ENCODE peak calls at places on chromosome 6, in six cellular contexts. P is A549, B is IMR-90, R is lower lobe of right lung, H is psoas muscle, F is PC-3. I is an unnamed sample.

GRCh38 chr6:4920914-4921410 is 82.9 kb downstream of the RPP40 start:
- ATAC-seq in R (no peak), B (no peak), H (peak; percentile 29), P (no peak), F (peak; percentile 33), I (no peak)

GRCh38 chr6:20464041-20464440 is 62.4 kb downstream of the E2F3 start:
- ATAC-seq in P (no peak), H (no peak), R (no peak), B (no peak), F (no peak), I (no peak)

GRCh38 chr6:1407499-1407990 is 18.2 kb downstream of the FOXF2 start:
- ATAC-seq in H (no peak), P (no peak), F (no peak), R (no peak), B (peak; percentile 79), I (peak; percentile 24)

GRCh38 chr6:88248709-88249321 is 82.7 kb upstream of the CNR1 start:
- ATAC-seq in R (no peak), B (no peak), F (no peak), H (no peak), P (no peak), I (no peak)

GRCh38 chr6:106273087-106273486 is 52.5 kb downstream of the ATG5 start:
- ATAC-seq in B (no peak), H (no peak), R (no peak), P (no peak), F (no peak), I (no peak)

GRCh38 chr6:47034421-47034820 is 7.7 kb downstream of the ADGRF1 start:
- ATAC-seq in B (no peak), P (no peak), F (peak; percentile 20), H (peak; percentile 53), R (no peak), I (no peak)

GRCh38 chr6:109801794-109802193 is 110.7 kb downstream of the FIG4 start:
- ATAC-seq in H (no peak), B (no peak), R (no peak), F (no peak), P (no peak), I (no peak)

GRCh38 chr6:108875161-108875555 is 26.9 kb downstream of the ARMC2 start:
- ATAC-seq in H (no peak), R (no peak), P (no peak), F (no peak), B (no peak), I (no peak)

GRCh38 chr6:169933839-169934698 is 182.6 kb downstream of the ERMARD start:
- ATAC-seq in P (no peak), B (no peak), F (peak; percentile 78), R (peak; percentile 65), H (peak; percentile 88), I (peak; percentile 78)

GRCh38 chr6:51118754-51119153 is 300.1 kb downstream of the TFAP2B start:
- ATAC-seq in R (no peak), P (no peak), B (no peak), F (peak; percentile 68), H (no peak), I (no peak)

GRCh38 chr6:88730602-88731001 is 232.8 kb downstream of the RNGTT start:
- ATAC-seq in R (no peak), P (no peak), B (peak; percentile 32), F (peak; percentile 87), H (no peak), I (no peak)

GRCh38 chr6:73017473-73017872 is 207.8 kb downstream of the KHDC1L start:
- ATAC-seq in P (no peak), R (no peak), H (no peak), B (no peak), F (no peak), I (no peak)

GRCh38 chr6:112282217-112282616 is 27.9 kb upstream of the LAMA4 start:
- ATAC-seq in R (peak; percentile 82), P (no peak), H (peak; percentile 57), B (peak; percentile 97), F (peak; percentile 84), I (peak; percentile 83)
- TF ChIP-seq CTCF in R (peak; percentile 23), P (no peak), H (peak; percentile 25), B (peak; percentile 54), F (peak; percentile 49), I (peak; percentile 41)

DNA sequence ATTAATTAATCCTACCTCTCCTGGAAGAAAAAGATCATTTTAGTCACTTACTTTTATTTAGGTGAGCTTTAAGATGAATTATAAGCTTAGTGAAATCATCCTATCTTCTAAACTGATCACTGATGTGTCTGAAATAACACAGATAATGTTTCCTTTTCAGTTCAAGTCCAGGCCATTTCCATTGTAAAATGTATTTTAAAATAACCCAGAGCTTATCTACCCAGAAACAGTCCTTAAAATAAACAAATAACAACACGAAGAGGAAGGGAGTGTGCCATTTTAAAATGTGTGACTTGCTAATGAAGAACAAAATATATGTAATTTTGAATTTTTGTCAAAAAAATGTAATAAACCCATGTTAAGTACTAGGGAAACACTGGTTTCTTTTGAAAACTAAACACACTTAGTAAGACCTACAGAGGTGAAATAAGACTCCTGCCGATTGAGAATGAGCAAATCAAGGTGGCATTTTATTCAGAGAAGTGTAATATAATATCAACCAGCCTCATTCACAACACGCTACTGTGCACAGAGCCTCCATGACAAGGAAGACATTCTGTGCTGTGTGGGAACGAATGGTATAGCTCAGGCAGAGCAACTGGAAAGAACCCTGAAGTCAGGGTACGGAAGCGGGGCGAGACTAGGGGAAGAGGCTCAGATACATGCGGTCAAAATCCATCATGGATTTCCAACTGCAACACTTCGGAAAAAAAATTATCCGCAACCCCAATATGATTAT is 7.7 kb downstream of the LRP11 start:
- ATAC-seq in P (no peak), B (no peak), F (no peak), H (peak; percentile 48), R (no peak), I (no peak)
- H3K9me3 ChIP-seq in P (no peaks in the 10 kb centered on the region), B (no peaks in the 10 kb centered on the region), F (no peaks in the 10 kb centered on the region), H (no peaks in the 10 kb centered on the region), R (no peaks in the 10 kb centered on the region), I (no peaks in the 10 kb centered on the region)

DNA sequence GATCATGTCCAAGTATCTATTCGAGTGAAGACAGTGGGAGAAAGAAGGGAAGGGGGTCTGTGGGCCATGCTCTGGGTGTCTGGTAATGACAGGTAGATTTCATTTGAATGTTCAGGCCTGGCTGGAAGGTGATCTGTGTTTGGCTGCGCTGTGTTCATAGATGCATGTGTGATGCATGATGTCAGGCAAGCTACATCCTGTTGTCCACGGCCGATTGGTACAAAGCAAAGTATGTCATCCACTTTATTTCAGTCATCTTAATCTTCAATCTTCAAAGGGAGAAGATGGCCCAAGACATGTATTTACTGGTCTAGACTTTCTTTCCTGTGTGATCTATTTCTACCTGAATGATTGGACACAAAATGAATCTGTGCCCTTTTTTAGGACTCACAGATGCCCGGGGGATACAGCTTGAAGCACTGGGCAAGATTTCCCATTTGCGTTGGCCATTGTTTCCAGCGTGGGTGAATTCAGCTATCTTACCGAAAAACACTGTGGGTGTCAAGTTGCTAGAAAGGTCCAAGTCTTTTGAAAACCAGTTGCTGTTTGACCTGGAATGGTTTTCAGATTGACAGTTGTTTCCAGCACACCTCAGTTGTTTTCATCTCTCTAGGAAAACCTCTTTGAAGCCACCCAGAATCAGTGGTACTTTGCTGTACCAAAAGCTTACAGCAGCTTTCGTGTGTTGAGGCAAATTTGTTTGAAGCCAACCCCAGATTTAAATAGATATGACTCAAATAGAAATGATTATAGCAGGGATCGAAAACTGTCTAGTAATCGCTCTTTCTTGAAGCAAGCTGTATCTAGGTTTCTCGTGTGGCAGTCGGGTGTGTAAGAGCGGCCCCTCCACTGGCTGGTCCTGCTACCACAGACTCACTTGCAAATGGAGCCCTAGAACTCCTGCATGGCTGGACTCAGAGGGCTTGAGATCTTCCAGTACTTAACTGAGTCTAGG is 27.2 kb downstream of the DUSP22 start:
- ATAC-seq in P (no peak), R (no peak), B (no peak), H (no peak), F (no peak), I (no peak)
- TF ChIP-seq CTCF in P (no peak), R (no peak), B (no peak), H (no peak), F (no peak), I (no peak)

GRCh38 chr6:16807956-16808355 is 46.7 kb upstream of the ATXN1 start:
- ATAC-seq in R (no peak), P (no peak), F (no peak), H (no peak), B (no peak), I (no peak)

GRCh38 chr6:16812993-16813392 is 51.7 kb upstream of the ATXN1 start:
- ATAC-seq in B (no peak), R (no peak), F (no peak), P (no peak), H (no peak), I (no peak)

GRCh38 chr6:16810411-16810810 is 49.2 kb upstream of the ATXN1 start:
- ATAC-seq in P (no peak), H (no peak), F (no peak), R (no peak), B (no peak), I (no peak)

GRCh38 chr6:16811277-16811979 is 50.2 kb upstream of the ATXN1 start:
- ATAC-seq in R (no peak), F (no peak), B (no peak), P (no peak), H (no peak), I (no peak)

GRCh38 chr6:16809753-16810358 is 48.6 kb upstream of the ATXN1 start:
- ATAC-seq in H (no peak), F (no peak), P (no peak), B (no peak), R (no peak), I (no peak)
- H3K9me3 ChIP-seq in H (peaks cover 12% of the 10 kb centered on the region), F (peaks cover 18% of the 10 kb centered on the region), P (peaks cover 5% of the 10 kb centered on the region), B (peaks cover 17% of the 10 kb centered on the region), R (peaks cover 21% of the 10 kb centered on the region), I (no peaks in the 10 kb centered on the region)

GRCh38 chr6:159720708-159721107 is 6.6 kb upstream of the WTAP start:
- ATAC-seq in F (no peak), P (no peak), B (no peak), H (no peak), R (peak; percentile 34), I (no peak)
- TF ChIP-seq CTCF in F (peak; percentile 50), P (peak; percentile 45), B (peak; percentile 37), H (peak; percentile 59), R (peak; percentile 40), I (peak; percentile 21)

DNA sequence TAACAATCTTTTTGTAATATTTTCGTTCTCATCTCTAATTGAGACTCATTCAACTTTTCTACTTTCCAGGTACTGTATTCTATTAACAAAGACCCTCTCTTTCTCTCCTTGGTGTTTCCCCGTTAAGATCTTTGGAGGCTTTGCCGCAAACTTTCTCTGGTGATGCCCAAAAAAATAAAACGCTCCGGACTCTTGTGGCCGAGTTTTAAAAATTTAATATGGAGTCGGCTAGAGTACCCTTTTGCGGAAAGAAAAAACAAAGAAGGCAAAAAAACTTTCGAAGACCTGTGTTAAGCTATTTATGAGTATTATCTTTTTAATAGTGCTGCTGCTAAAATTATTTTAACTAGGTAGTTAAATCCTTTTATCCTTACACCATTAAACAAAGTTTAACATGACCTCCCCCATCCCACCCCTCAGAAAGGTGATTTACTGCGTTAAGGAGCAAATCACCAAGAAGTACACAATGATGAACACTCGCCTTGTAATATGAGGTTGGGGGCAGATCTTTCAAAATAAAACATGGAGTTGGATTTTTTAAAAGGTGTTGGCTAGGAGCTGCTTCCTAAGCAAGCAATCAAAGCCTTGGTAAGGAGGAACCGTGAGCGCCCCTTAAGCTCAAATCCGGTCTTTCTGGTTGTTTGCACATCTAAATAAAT is 10.0 kb downstream of the SIM1 start:
- ATAC-seq in F (no peak), B (no peak), H (no peak), R (no peak), P (no peak), I (no peak)
- H3K9me3 ChIP-seq in F (no peaks in the 10 kb centered on the region), B (peaks cover 42% of the 10 kb centered on the region), H (no peaks in the 10 kb centered on the region), R (no peaks in the 10 kb centered on the region), P (no peaks in the 10 kb centered on the region), I (no peaks in the 10 kb centered on the region)

GRCh38 chr6:90393232-90393884 is 96.7 kb upstream of the BACH2 start:
- ATAC-seq in B (peak; percentile 93), H (peak; percentile 88), R (peak; percentile 81), F (peak; percentile 62), P (peak; percentile 80), I (peak; percentile 80)
- TF ChIP-seq CTCF in B (peak; percentile 81), H (peak; percentile 78), R (peak; percentile 77), F (peak; percentile 75), P (peak; percentile 66), I (peak; percentile 86)

I was measured in gastroesophageal sphincter.